ENCODE peak calls at places on chromosomes 6 and 20, in six cellular contexts. X is choroid plexus epithelial cell, O is left lung, Z is GM19239, D is ACHN, K is epithelial cell of esophagus. C is an unnamed sample.

GRCh38 chr6:39428152-39428551 is 105.7 kb upstream of the KCNK16 start:
- DNase-seq in D (no peak), X (no peak), O (no peak), K (peak), Z (no peak), C (no peak)

GRCh38 chr20:57388953-57389694 is 2.1 kb upstream of the RBM38 start:
- DNase-seq in D (peak), X (peak), Z (no peak), O (peak), K (peak), C (peak)

GRCh38 chr6:2034256-2034655 is 211.1 kb downstream of the GMDS start:
- DNase-seq in O (no peak), X (no peak), Z (no peak), D (no peak), K (no peak), C (no peak)

GRCh38 chr6:143449731-143450452 is 603 bp downstream of the ADAT2 start:
- DNase-seq in Z (no peak), K (peak), O (no peak), X (peak), D (peak), C (no peak)

GRCh38 chr20:48916699-48917098 is 4.8 kb upstream of the ARFGEF2 start:
- DNase-seq in Z (no peak), K (no peak), X (no peak), O (no peak), D (no peak), C (no peak)

GRCh38 chr6:130020892-130021483 is 2.6 kb downstream of the L3MBTL3 start:
- DNase-seq in Z (peak), O (peak), K (peak), D (peak), X (peak), C (peak)

GRCh38 chr6:150006961-150007464 is 18.3 kb downstream of the RAET1L start:
- DNase-seq in Z (no peak), O (no peak), X (peak), K (peak), D (peak), C (peak)

GRCh38 chr20:52178691-52179090 is 12.9 kb downstream of the ZFP64 start:
- DNase-seq in X (no peak), O (no peak), D (no peak), K (no peak), Z (no peak), C (no peak)

GRCh38 chr20:56924316-56924975 is 295.3 kb downstream of the TFAP2C start:
- DNase-seq in X (no peak), O (no peak), D (no peak), Z (no peak), K (no peak), C (no peak)

GRCh38 chr6:148529010-148529409 is 186.4 kb downstream of the SASH1 start:
- DNase-seq in O (no peak), D (no peak), X (no peak), Z (no peak), K (no peak), C (no peak)

GRCh38 chr6:141123084-141123483 is 1009.6 kb upstream of the GJE1 start:
- DNase-seq in O (no peak), D (no peak), X (no peak), K (no peak), Z (no peak), C (no peak)

GRCh38 chr6:128521302-128521632 is 868 bp upstream of the PTPRK start:
- DNase-seq in D (no peak), Z (no peak), K (no peak), X (peak), O (no peak), C (no peak)

GRCh38 chr6:5471044-5471443 is 209.7 kb downstream of the FARS2 start:
- DNase-seq in D (peak), X (peak), O (no peak), K (peak), Z (peak), C (peak)

GRCh38 chr6:87700351-87700728 is 1.7 kb downstream of the AKIRIN2 start:
- DNase-seq in K (no peak), O (no peak), Z (no peak), D (no peak), X (no peak), C (no peak)

GRCh38 chr20:63567382-63568169 is 6.5 kb downstream of the HELZ2 start:
- DNase-seq in X (peak), O (peak), K (no peak), Z (peak), D (no peak), C (peak)

GRCh38 chr20:63693975-63694595 is 2.4 kb upstream of the TNFRSF6B start:
- DNase-seq in X (no peak), K (no peak), O (no peak), D (no peak), Z (no peak), C (no peak)

GRCh38 chr6:8982659-8983058 is 547.3 kb upstream of the SLC35B3 start:
- DNase-seq in K (no peak), X (no peak), Z (no peak), D (no peak), O (no peak), C (no peak)

GRCh38 chr6:34350100-34350936 is 42.2 kb downstream of the NUDT3 start:
- DNase-seq in D (no peak), O (no peak), Z (no peak), X (peak), K (no peak), C (no peak)

GRCh38 chr20:50191065-50191565 is 485 bp downstream of the CEBPB start:
- DNase-seq in X (peak), O (peak), D (peak), K (peak), Z (peak), C (peak)

GRCh38 chr6:137743493-137743892 is 123.6 kb upstream of the TNFAIP3 start:
- DNase-seq in O (no peak), K (peak), Z (no peak), X (no peak), D (no peak), C (no peak)

GRCh38 chr20:50215101-50215500 is 24.5 kb downstream of the CEBPB start:
- DNase-seq in X (peak), O (no peak), Z (no peak), K (no peak), D (no peak), C (no peak)

GRCh38 chr6:33313105-33313708 is 671 bp downstream of the TAPBP start:
- DNase-seq in O (peak), Z (no peak), D (no peak), K (no peak), X (peak), C (no peak)

GRCh38 chr6:41442800-41443501 is 103.2 kb upstream of the FOXP4 start:
- DNase-seq in X (peak), D (no peak), Z (no peak), O (no peak), K (no peak), C (no peak)

GRCh38 chr20:7935027-7935551 is 5.2 kb downstream of the HAO1 start:
- DNase-seq in O (no peak), K (no peak), Z (peak), X (no peak), D (no peak), C (peak)

GRCh38 chr6:132968419-132968950 is 154.1 kb downstream of the RPS12 start:
- DNase-seq in Z (no peak), D (no peak), K (no peak), X (no peak), O (no peak), C (no peak)

GRCh38 chr6:144500886-144501285 is 215.8 kb downstream of the UTRN start:
- DNase-seq in D (no peak), X (peak), K (no peak), O (no peak), Z (no peak), C (no peak)

GRCh38 chr6:33784787-33785186 is 4.1 kb downstream of the LEMD2 start:
- DNase-seq in Z (no peak), O (peak), D (no peak), X (no peak), K (no peak), C (no peak)

GRCh38 chr20:31943052-31943471 is 8.8 kb downstream of the PDRG1 start:
- DNase-seq in X (no peak), O (no peak), K (no peak), D (no peak), Z (no peak), C (no peak)

GRCh38 chr6:91098006-91098405 is 511.1 kb upstream of the MAP3K7 start:
- DNase-seq in Z (no peak), X (no peak), O (no peak), K (no peak), D (peak), C (no peak)

GRCh38 chr6:162046324-162046723 is 681.2 kb downstream of the PRKN start:
- DNase-seq in D (no peak), K (no peak), X (no peak), O (no peak), Z (no peak), C (no peak)

GRCh38 chr6:9467746-9468145 is 947.1 kb downstream of the TFAP2A start:
- DNase-seq in X (peak), D (no peak), K (peak), O (no peak), Z (no peak), C (no peak)

GRCh38 chr6:168884050-168884645 is 369.5 kb downstream of the THBS2 start:
- DNase-seq in K (no peak), D (no peak), O (peak), X (no peak), Z (peak), C (no peak)

GRCh38 chr6:64000873-64001497 is 365.4 kb downstream of the PHF3 start:
- DNase-seq in K (no peak), X (no peak), D (no peak), Z (no peak), O (no peak), C (no peak)

GRCh38 chr20:49938173-49939163 is 2.3 kb downstream of the RNF114 start:
- DNase-seq in K (no peak), Z (no peak), O (no peak), X (peak), D (no peak), C (no peak)

GRCh38 chr6:21500894-21501293 is 92.7 kb upstream of the SOX4 start:
- DNase-seq in K (no peak), O (no peak), X (no peak), D (no peak), Z (no peak), C (no peak)

C was measured in GM13977.